ENCODE peak calls at places on chromosomes 16 and 17, in four cellular contexts. C is GM12878, M is NT2/D1, P is HEK293T. Q is an unnamed sample.

GRCh38 chr16:85891033-85891775 is 7.8 kb upstream of the IRF8 start:
- DNase-seq in C (no peak), P (no peak), M (no peak), Q (no peak)

GRCh38 chr16:63975669-63976068 is 1146.2 kb downstream of the CDH11 start:
- DNase-seq in M (no peak), P (no peak), C (no peak), Q (no peak)

GRCh38 chr17:14840616-14841231 is 424.4 kb downstream of the PMP22 start:
- DNase-seq in M (no peak), C (no peak), P (no peak), Q (no peak)

GRCh38 chr16:90046971-90047713 is 27.9 kb upstream of the DBNDD1 start:
- DNase-seq in P (no peak), C (no peak), M (no peak), Q (peak; percentile 88)

GRCh38 chr16:4015275-4015990 is 100.8 kb downstream of the ADCY9 start:
- DNase-seq in C (no peak), P (no peak), M (no peak), Q (no peak)

GRCh38 chr16:3797904-3798811 is 80.8 kb upstream of the TRAP1 start:
- DNase-seq in M (peak; percentile 6), C (no peak), P (no peak), Q (no peak)

GRCh38 chr16:31382485-31383161 is 10.5 kb upstream of the ITGAD start:
- DNase-seq in C (no peak), M (peak; percentile 68), P (peak; percentile 85), Q (peak; percentile 88)

GRCh38 chr16:72990003-72990521 is 57.9 kb downstream of the ZFHX3 start:
- DNase-seq in M (no peak), C (no peak), P (peak; percentile 42), Q (no peak)

GRCh38 chr16:2715519-2715918 is 4.5 kb downstream of the PRSS27 start:
- DNase-seq in C (no peak), P (no peak), M (no peak), Q (peak; percentile 80)

GRCh38 chr17:73069164-73069774 is 23.2 kb downstream of the SLC39A11 start:
- DNase-seq in M (no peak), P (no peak), C (no peak), Q (no peak)

GRCh38 chr17:27336217-27336616 is 42.3 kb downstream of the WSB1 start:
- DNase-seq in P (no peak), M (no peak), C (no peak), Q (no peak)

GRCh38 chr17:880074-880870 is 98.1 kb downstream of the MRM3 start:
- DNase-seq in C (no peak), P (no peak), M (no peak), Q (no peak)

GRCh38 chr17:37710344-37710886 is 34.4 kb downstream of the HNF1B start:
- DNase-seq in P (peak; percentile 38), M (peak; percentile 70), C (no peak), Q (peak; percentile 73)

GRCh38 chr16:57446530-57447141 is 549 bp downstream of the CIAPIN1 start:
- DNase-seq in M (no peak), C (no peak), P (peak; percentile 43), Q (no peak)

GRCh38 chr17:73156166-73156840 is 8.5 kb upstream of the SSTR2 start:
- DNase-seq in P (peak; percentile 84), M (peak; percentile 47), C (no peak), Q (peak; percentile 89)

GRCh38 chr16:53433509-53433908 is 762 bp upstream of the RBL2 start:
- DNase-seq in M (no peak), C (no peak), P (no peak), Q (no peak)

GRCh38 chr16:49884033-49884707 is 28.3 kb upstream of the ZNF423 start:
- DNase-seq in M (no peak), C (no peak), P (no peak), Q (no peak)

GRCh38 chr17:45997624-45998023 is 1.4 kb upstream of the STH start:
- DNase-seq in C (no peak), M (no peak), P (no peak), Q (no peak)

GRCh38 chr17:30337393-30337999 is 3.6 kb upstream of the TMIGD1 start:
- DNase-seq in M (no peak), P (no peak), C (no peak), Q (no peak)

GRCh38 chr16:85187002-85187401 is 74.7 kb upstream of the CIBAR2 start:
- DNase-seq in P (no peak), M (no peak), C (no peak), Q (no peak)

GRCh38 chr16:77190190-77190477 is 856 bp upstream of the MON1B start:
- DNase-seq in P (no peak), C (no peak), M (no peak), Q (no peak)

GRCh38 chr17:27651411-27652345 is 20.7 kb downstream of the LGALS9 start:
- DNase-seq in P (no peak), M (peak; percentile 8), C (no peak), Q (peak; percentile 87)

GRCh38 chr16:85615014-85615851 is 2.1 kb downstream of the GSE1 start:
- DNase-seq in M (no peak), C (no peak), P (no peak), Q (no peak)

GRCh38 chr16:57067347-57067746 is 25.0 kb upstream of the CPNE2 start:
- DNase-seq in C (no peak), P (no peak), M (no peak), Q (no peak)

GRCh38 chr16:51569204-51569911 is 418.3 kb upstream of the SALL1 start:
- DNase-seq in C (no peak), M (no peak), P (no peak), Q (no peak)

GRCh38 chr16:54632821-54633220 is 297.8 kb upstream of the IRX5 start:
- DNase-seq in C (no peak), M (no peak), P (no peak), Q (no peak)

GRCh38 chr17:52035336-52035915 is 123.1 kb downstream of the CA10 start:
- DNase-seq in M (no peak), C (no peak), P (no peak), Q (no peak)

GRCh38 chr17:14156689-14157088 is 80.0 kb downstream of the CDRT15 start:
- DNase-seq in P (no peak), C (no peak), M (no peak), Q (no peak)

GRCh38 chr16:35795361-35796029 is 2336.1 kb downstream of the TP53TG3F start:
- DNase-seq in P (no peak), C (no peak), M (no peak), Q (no peak)

GRCh38 chr17:62064791-62065563 is at the start of gene MED13:
- DNase-seq in C (no peak), P (peak; percentile 63), M (no peak), Q (peak; percentile 65)

GRCh38 chr16:70437017-70437581 is 1.8 kb downstream of the ST3GAL2 start:
- DNase-seq in M (peak; percentile 91), P (peak; percentile 58), C (no peak), Q (peak; percentile 70)

GRCh38 chr17:7041607-7042506 is 2.0 kb downstream of the SLC16A11 start:
- DNase-seq in M (no peak), P (no peak), C (no peak), Q (peak; percentile 69)

GRCh38 chr17:41651625-41652460 is 27.5 kb upstream of the KRT17 start:
- DNase-seq in M (no peak), C (no peak), P (no peak), Q (no peak)

GRCh38 chr17:70169707-70170597 is 620 bp downstream of the KCNJ2 start:
- DNase-seq in P (no peak), M (no peak), C (no peak), Q (no peak)
- TF ChIP-seq SUZ12 in P (no peak), M (no peak), C (no peak), Q (peak; percentile 20)

DNA sequence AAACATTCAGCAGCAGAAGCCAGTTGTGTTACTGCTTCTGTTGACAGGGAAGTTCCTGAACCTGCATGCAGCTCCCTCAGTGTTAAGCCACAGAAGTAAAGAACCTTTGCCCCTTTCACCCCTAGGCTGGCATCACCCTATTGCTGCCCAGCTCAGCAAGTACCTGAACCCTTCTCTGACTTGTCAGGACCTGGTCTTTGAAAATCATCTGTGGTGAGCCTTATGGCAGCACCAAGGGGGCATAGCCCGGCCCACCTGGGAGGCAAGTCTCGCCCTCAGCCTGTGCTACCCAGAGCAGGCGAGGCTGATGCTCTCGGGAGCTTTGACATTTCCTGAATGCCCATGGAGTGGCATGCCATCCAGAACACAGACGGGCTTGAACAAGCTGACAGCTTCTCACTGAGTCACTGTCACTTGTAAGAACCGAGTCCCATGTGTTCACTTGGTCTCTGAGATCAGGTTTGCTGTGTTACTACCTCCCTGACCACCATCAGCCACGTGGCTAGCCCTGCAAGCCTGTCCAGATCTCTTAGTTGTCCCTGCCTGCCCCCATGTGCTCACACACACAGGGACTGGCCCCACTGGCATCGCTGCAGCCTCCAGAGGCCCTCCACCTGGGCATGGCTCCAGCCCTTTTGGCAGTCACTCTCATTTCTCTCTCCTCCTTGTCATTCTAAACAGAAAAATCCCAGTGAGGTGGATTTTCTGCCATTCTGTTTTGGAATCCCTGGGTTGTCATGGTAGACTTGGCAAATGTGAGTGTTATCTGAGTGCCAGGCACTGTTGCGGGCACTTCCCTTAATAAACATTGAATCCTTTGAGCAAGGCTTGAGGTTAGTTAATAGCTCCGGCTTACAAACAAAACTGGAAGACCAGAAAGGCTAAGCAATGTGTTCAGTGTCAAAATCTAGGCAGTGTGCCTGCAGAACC is 2.9 kb upstream of the CARMIL2 start:
- DNase-seq in C (no peak), M (no peak), P (no peak), Q (no peak)
- TF ChIP-seq SUZ12 in C (no peak), M (no peak), P (no peak), Q (no peak)

DNA sequence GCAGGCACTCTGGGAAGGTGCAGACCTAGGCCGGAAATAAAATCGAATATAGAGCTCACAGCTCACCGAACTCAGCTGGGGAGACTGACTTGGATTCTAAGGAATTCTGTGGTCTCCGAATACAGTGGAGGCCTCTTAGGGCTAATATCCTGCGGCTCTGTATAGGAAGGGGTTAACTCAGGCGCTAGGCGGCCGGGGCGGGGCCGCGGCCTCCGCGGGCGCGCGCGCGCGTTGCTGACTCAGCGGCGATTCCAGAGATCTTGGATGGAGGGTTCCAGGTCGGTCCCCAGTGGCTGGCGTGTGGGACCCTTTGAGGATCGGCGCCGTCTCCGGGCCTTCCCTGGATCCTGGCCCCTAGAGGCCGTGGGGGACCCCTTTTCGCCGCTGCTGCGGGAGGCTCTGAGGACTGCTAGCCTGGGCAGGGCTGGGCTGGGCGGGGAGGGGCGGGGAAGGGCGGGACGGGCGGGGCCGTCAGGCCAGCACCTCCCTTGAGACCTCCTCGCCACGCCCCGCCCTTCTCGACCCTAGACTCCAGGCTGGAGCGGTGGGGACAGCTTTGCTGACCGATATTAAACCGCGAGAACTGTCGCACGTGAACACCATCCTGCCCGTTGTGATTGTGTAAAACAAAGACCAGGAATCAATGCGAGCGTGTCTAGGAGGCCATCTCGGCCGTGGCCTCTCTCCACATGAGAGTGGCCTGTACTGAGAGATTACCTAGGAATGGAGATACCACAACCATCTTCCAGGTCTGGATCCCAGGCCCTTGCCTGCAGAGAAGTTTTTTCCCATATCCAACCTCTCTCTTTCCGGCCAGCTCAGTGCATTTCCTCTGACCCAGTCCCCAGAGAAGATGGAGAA is 1.4 kb upstream of the PLEKHH3 start:
- DNase-seq in P (peak; percentile 78), C (no peak), M (peak; percentile 70), Q (peak; percentile 92)
- TF ChIP-seq SUZ12 in P (no peak), C (no peak), M (no peak), Q (no peak)

GRCh38 chr17:79607941-79608728 is 2.7 kb downstream of the RBFOX3 start:
- DNase-seq in M (peak; percentile 47), P (peak; percentile 61), C (no peak), Q (peak; percentile 83)
- TF ChIP-seq SUZ12 in M (peak; percentile 82), P (no peak), C (no peak), Q (no peak)

GRCh38 chr17:8606415-8606814 is 24.1 kb downstream of the MYH10 start:
- DNase-seq in C (no peak), M (no peak), P (no peak), Q (no peak)
- TF ChIP-seq SUZ12 in C (no peak), M (no peak), P (no peak), Q (no peak)

GRCh38 chr17:9905902-9906301 is 831 bp upstream of the RCVRN start:
- DNase-seq in M (peak; percentile 42), P (peak; percentile 68), C (no peak), Q (no peak)
- TF ChIP-seq SUZ12 in M (no peak), P (no peak), C (no peak), Q (no peak)

Q was measured in H1.